ENCODE peak calls at places on chromosomes 2 and 18, in six cellular contexts. G, I, L, N, A and P are unnamed samples. For H3K4me1, the result is how much of the 10 kb centered on the place peaks cover.

GRCh38 chr2:168622559-168622958 is 166.5 kb downstream of the CERS6 start:
- DNase-seq in G (no peak), I (no peak), L (no peak), N (no peak), A (no peak), P (no peak)

GRCh38 chr2:7190587-7191320 is 273.5 kb downstream of the RNF144A start:
- DNase-seq in G (no peak), I (no peak), L (no peak), N (no peak), A (no peak), P (no peak)

GRCh38 chr2:201257381-201257940 is 2.9 kb upstream of the CASP8 start:
- DNase-seq in G (peak), I (no peak), L (peak), N (no peak), A (peak), P (peak)

GRCh38 chr2:176174382-176174834 is 14.1 kb upstream of the HOXD1 start:
- DNase-seq in G (no peak), I (no peak), L (no peak), N (no peak), A (no peak), P (no peak)

GRCh38 chr2:197932374-197932773 is 128.0 kb downstream of the PLCL1 start:
- DNase-seq in G (no peak), I (no peak), L (no peak), N (no peak), A (no peak), P (no peak)

GRCh38 chr2:201938151-201938815 is 95.4 kb upstream of the FZD7 start:
- DNase-seq in G (no peak), I (no peak), L (no peak), N (no peak), A (no peak), P (no peak)

GRCh38 chr2:129904532-129905446 is 74.7 kb upstream of the RAB6C start:
- DNase-seq in G (peak), I (no peak), L (no peak), N (no peak), A (peak), P (no peak)

GRCh38 chr2:8886876-8887275 is 49.5 kb upstream of the KIDINS220 start:
- DNase-seq in G (no peak), I (no peak), L (no peak), N (no peak), A (no peak), P (no peak)

GRCh38 chr2:58042486-58042970 is 4.1 kb upstream of the VRK2 start:
- DNase-seq in G (no peak), I (no peak), L (peak), N (no peak), A (no peak), P (no peak)

GRCh38 chr18:11983592-11983991 is 2.3 kb downstream of the IMPA2 start:
- DNase-seq in G (no peak), I (no peak), L (no peak), N (peak), A (no peak), P (no peak)

GRCh38 chr2:123468071-123468470 is 557.0 kb upstream of the CNTNAP5 start:
- DNase-seq in G (no peak), I (no peak), L (no peak), N (no peak), A (no peak), P (no peak)

GRCh38 chr18:7305416-7305815 is 74.5 kb downstream of the LRRC30 start:
- DNase-seq in G (no peak), I (no peak), L (no peak), N (no peak), A (no peak), P (no peak)

GRCh38 chr2:105235388-105236059 is 6.0 kb upstream of the GPR45 start:
- DNase-seq in G (peak), I (peak), L (peak), N (no peak), A (peak), P (peak)

DNA sequence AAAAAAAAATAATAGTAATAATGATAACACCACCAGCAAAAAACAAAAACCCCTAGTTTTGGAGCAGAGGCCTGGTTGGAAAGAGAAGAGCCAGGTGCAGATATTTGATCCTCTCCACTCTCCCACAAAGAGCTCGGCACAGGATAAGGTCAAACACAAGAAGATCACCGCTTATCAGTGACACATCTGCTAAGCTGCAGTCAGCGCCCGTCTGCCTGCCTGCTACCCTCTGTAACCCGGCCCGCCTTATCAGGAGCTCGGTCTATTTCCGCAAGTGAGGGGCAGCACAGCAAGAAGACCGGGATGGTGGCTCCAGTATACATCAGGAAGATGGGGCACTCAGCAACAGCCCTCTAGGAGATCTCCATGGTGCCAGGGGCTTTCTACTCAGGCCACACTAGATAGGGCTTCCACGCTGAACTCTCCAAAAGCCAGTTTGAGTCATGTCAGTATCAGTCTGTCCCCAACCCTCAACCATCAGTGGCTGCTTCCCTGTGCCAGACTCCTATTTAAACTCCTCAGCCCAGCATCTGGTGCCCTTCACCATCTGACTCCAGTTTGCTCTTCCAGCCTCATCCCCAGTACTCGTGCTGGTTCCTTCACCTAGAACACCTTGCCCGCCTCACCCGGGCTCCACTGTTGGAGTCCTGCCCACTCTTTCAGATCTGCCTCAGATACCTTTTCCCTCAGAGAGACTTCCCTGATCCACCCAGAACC is 67.3 kb upstream of the PPP1CB start:
- DNase-seq in G (no peak), I (no peak), L (no peak), N (no peak), A (no peak), P (no peak)
- H3K27ac ChIP-seq in G (no peak), I (peak), L (no peak), N (peak), A (no peak), P (peak)

GRCh38 chr2:46120792-46121565 is 176.2 kb upstream of the EPAS1 start:
- DNase-seq in G (no peak), I (no peak), L (peak), N (no peak), A (no peak), P (no peak)
- H3K4me1 ChIP-seq in G (under half), I (under half), L (under half), N (under half), A (under half), P (under half)

DNA sequence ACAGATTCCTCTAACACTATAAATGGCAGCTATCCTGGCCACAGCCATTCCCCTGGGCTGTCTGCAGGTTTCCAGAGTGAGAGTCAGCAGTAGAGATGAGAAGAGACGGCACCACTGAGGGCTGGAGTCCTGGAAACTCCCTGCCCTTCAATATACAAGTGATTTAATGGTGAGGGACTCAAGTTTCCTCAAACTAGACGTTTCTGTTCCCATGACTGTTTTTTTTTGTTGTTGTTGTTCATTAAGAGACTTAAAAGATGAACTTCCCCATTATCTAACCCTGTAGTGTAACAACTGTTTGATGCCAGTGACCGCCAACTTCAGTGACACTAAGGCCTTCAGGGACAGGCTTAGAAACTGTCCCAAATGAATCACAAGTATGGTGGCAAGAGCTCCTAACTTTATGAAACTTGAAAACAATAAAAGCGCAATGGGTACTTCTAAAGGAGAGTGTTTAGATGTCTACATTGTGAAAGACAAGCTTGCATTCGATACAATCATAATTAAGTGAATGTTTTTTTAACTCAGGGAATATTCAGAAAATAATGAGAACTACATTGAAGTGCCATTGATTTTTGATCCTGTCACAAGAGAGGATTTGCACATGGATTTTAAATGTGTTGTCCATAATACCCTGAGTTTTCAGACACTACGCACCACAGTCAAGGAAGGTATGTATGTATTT is 34.0 kb downstream of the IL1R2 start:
- DNase-seq in G (no peak), I (no peak), L (no peak), N (no peak), A (no peak), P (no peak)
- H3K27ac ChIP-seq in G (no peak), I (no peak), L (no peak), N (peak), A (no peak), P (peak)

DNA sequence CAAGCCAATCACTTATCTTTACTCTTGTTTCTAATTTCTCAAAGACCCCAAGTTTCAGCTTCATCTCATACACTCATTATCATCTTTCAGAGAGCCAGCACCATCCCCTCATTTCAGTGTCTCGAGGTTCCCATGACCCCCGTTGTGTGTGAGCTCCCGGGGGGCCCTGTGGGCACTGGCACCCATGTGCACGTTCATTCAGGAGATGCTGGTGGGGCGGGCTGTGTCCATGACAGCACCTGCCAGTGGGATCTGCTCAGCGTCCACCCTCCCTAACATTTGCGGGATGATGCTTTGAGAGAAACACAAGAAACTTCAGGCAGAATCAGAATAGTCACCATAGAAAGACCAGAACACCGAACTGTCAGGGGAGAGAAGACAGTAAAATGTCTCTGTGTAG is 120.5 kb downstream of the MBP start:
- DNase-seq in G (no peak), I (no peak), L (no peak), N (no peak), A (no peak), P (no peak)
- H3K4me1 ChIP-seq in G (under half), I (under half), L (under half), N (under half), A (under half), P (under half)

DNA sequence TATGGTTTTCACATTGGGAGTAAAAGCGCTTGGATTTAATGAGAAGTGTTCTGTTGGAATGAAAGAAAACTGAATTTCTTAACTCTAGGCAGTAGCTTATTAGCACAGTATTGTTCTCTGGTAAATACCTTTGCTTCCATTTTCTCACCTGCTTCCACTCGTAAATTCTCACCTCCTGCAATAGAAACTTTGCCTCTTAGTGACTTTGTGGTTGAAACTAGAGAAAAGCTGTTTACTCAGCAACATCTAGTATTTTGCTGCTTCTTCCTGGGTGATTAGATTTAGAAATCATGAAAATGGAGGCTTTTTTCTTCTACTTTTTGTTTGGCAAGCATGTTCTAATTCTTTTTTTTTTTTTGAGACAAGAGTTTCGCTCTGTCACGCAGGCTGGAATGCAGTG is 385.4 kb downstream of the SPAG16 start:
- DNase-seq in G (no peak), I (no peak), L (no peak), N (no peak), A (no peak), P (no peak)
- H3K27ac ChIP-seq in G (no peak), I (no peak), L (no peak), N (no peak), A (no peak), P (no peak)

GRCh38 chr2:39491653-39492052 is 54.6 kb upstream of the MAP4K3 start:
- DNase-seq in G (no peak), I (no peak), L (no peak), N (no peak), A (no peak), P (no peak)

GRCh38 chr2:39486071-39486470 is 49.0 kb upstream of the MAP4K3 start:
- DNase-seq in G (no peak), I (no peak), L (no peak), N (no peak), A (no peak), P (no peak)

GRCh38 chr2:39487398-39488250 is 50.5 kb upstream of the MAP4K3 start:
- DNase-seq in G (no peak), I (no peak), L (no peak), N (no peak), A (no peak), P (no peak)

GRCh38 chr2:39490586-39490985 is 53.5 kb upstream of the MAP4K3 start:
- DNase-seq in G (no peak), I (no peak), L (no peak), N (no peak), A (no peak), P (no peak)

DNA sequence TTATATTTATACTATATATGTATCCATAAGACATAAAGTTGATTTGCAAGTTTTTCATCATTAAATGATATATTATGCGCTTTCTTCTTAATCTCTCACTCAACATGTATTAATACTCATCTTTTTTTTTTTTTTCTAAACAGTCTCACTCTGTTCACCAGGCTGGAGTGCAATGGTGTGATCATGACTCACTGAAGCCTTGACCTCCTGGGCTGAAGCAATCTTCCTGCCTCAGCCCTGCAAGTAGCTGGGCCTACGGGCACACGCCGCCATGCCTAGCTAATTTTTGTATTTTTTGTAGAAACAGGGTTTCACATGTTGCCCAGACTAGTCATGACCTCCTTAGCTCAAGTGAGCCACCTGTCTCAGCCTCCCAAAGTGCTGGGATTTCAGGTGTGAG is 51.4 kb upstream of the MAP4K3 start:
- DNase-seq in G (no peak), I (no peak), L (no peak), N (peak), A (no peak), P (no peak)
- H3K4me1 ChIP-seq in G (under half), I (under half), L (under half), N (under half), A (under half), P (under half)

GRCh38 chr2:21667638-21668037 is 543.9 kb downstream of the TDRD15 start:
- DNase-seq in G (no peak), I (no peak), L (no peak), N (no peak), A (no peak), P (no peak)
- H3K27ac ChIP-seq in G (no peak), I (no peak), L (no peak), N (no peak), A (no peak), P (no peak)

DNA sequence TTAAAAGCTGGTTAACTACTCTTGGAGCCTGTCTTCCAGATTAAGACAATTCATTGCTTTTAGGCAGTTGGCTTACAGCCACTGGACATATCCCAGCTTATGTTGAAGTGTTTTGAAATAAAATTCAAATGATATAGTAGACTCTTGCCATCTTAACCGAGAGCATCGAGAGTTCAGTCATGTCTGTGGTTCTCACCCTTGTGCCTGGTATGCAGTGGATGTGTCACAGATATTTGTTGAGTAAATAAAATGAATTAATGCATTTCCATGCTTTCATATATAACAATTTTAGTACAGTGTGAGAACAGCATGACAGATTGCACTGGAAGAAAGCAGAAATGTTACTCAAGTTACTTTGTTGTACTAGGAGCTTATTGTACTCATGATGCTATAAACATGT is 158.2 kb downstream of the TANC1 start:
- DNase-seq in G (no peak), I (no peak), L (no peak), N (no peak), A (no peak), P (no peak)
- H3K4me1 ChIP-seq in G (under half), I (under half), L (under half), N (half or more), A (under half), P (half or more)

GRCh38 chr2:121386102-121386501 is 101.1 kb upstream of the TFCP2L1 start:
- DNase-seq in G (no peak), I (no peak), L (no peak), N (no peak), A (no peak), P (no peak)
- H3K27ac ChIP-seq in G (no peak), I (no peak), L (no peak), N (no peak), A (no peak), P (no peak)

DNA sequence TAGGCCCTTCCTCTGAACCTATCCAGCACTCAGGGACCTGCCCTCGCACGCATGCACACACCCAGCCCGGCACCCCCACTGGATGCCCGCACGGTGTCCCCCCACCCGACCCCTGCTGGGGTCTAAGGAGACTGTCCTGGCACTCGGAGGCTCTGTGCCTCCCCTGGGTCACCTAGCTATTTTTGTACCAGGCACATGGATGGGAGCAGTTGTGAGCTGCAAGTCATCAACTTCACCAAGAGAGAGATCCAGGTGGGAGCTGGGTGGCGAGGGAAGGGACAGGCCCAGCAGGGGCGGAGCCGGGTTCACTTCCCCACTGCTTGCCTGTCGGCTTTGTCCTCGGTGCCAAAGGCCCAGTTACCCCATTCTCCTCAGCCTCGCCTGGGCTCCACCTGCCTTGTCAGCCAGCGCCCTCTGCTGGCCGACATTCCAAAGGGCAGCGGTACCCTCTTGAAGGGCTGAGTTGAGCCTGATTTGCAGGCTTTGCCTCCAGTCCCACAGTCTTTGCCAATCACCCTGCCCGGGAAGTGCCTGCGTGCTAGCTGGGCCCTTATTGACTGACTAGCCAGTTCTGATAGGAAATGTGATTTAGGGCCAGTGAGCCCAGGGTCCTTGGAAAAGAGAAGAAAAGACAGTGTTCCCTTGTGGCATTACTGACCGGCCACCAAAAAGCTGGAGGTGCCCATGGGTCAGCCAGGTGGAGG is 5.8 kb downstream of the NT5DC4 start:
- DNase-seq in G (peak), I (peak), L (peak), N (peak), A (peak), P (peak)
- H3K4me1 ChIP-seq in G (under half), I (under half), L (under half), N (under half), A (under half), P (under half)